ENCODE peak calls at places on chromosomes 2 and 18, in seven cellular contexts. A is GM13977, Y is adrenal gland, T is tibial nerve, C is GM12865, P is SK-N-DZ, L is NCI-H1105. B is an unnamed sample.

GRCh38 chr2:154533300-154533940 is 165.1 kb upstream of the KCNJ3 start:
- DNase-seq in L (no peak), T (no peak), C (no peak), A (no peak), Y (no peak), P (no peak), B (no peak)

GRCh38 chr2:188734688-188735087 is 239.5 kb upstream of the COL3A1 start:
- DNase-seq in P (no peak), T (no peak), L (no peak), Y (no peak), C (no peak), A (no peak), B (no peak)

GRCh38 chr18:50398947-50399346 is 24.1 kb downstream of the SKA1 start:
- DNase-seq in Y (no peak), P (peak), L (no peak), A (no peak), C (no peak), T (no peak), B (no peak)

GRCh38 chr2:232204457-232204931 is 174.1 kb upstream of the ALPP start:
- DNase-seq in T (no peak), P (peak), C (no peak), Y (peak), A (no peak), L (no peak), B (no peak)

GRCh38 chr18:69265661-69266060 is 135.0 kb upstream of the DOK6 start:
- DNase-seq in C (no peak), A (no peak), P (no peak), T (no peak), Y (no peak), L (no peak), B (no peak)

GRCh38 chr2:226728996-226729395 is 70.6 kb downstream of the IRS1 start:
- DNase-seq in T (no peak), P (no peak), L (no peak), C (no peak), A (no peak), Y (no peak), B (no peak)

GRCh38 chr2:105081006-105081701 is 43.3 kb downstream of the MRPS9 start:
- DNase-seq in P (no peak), T (no peak), L (no peak), C (no peak), A (no peak), Y (peak), B (no peak)

GRCh38 chr18:54958711-54959625 is at the start of gene CCDC68:
- DNase-seq in A (no peak), C (no peak), P (no peak), T (no peak), L (no peak), Y (no peak), B (peak)

GRCh38 chr18:76491801-76492668 is 3.0 kb downstream of the ZNF516 start:
- DNase-seq in P (peak), A (peak), C (peak), Y (peak), T (peak), L (peak), B (peak)

GRCh38 chr2:240357641-240358012 is 77.8 kb upstream of the GPC1 start:
- DNase-seq in P (no peak), C (no peak), T (no peak), A (no peak), L (no peak), Y (no peak), B (no peak)

GRCh38 chr2:209076151-209076550 is 347.7 kb upstream of the MAP2 start:
- DNase-seq in Y (no peak), A (no peak), L (no peak), T (no peak), C (no peak), P (no peak), B (no peak)

GRCh38 chr2:223554923-223555322 is 47.2 kb downstream of the SCG2 start:
- DNase-seq in L (no peak), C (no peak), T (no peak), P (no peak), Y (no peak), A (no peak), B (no peak)

GRCh38 chr18:63089041-63089440 is 230.5 kb downstream of the BCL2 start:
- DNase-seq in A (no peak), C (no peak), L (no peak), Y (no peak), T (no peak), P (no peak), B (no peak)

GRCh38 chr2:136327162-136327852 is 209.4 kb upstream of the CXCR4 start:
- DNase-seq in C (peak), Y (peak), L (no peak), A (peak), P (no peak), T (no peak), B (no peak)

GRCh38 chr2:159921752-159922404 is 123.9 kb upstream of the CD302 start:
- DNase-seq in C (peak), Y (peak), T (peak), P (peak), L (no peak), A (peak), B (peak)

GRCh38 chr2:163264376-163264775 is 425.8 kb upstream of the KCNH7 start:
- DNase-seq in T (no peak), C (no peak), Y (no peak), P (no peak), A (no peak), L (no peak), B (no peak)

GRCh38 chr2:118190365-118190916 is 102.2 kb downstream of the INSIG2 start:
- DNase-seq in L (peak), Y (no peak), P (no peak), T (no peak), A (no peak), C (no peak), B (no peak)

GRCh38 chr2:134307334-134307733 is 53.5 kb downstream of the MGAT5 start:
- DNase-seq in C (no peak), Y (no peak), L (no peak), T (no peak), P (no peak), A (no peak), B (no peak)

GRCh38 chr2:26993768-26994167 is 23.3 kb downstream of the MAPRE3 start:
- DNase-seq in A (no peak), L (no peak), C (no peak), Y (no peak), P (no peak), T (no peak), B (no peak)

GRCh38 chr2:20106746-20107145 is 55.3 kb upstream of the LAPTM4A start:
- DNase-seq in T (no peak), Y (peak), A (no peak), P (peak), C (no peak), L (no peak), B (peak)

GRCh38 chr2:24359701-24360049 is 661 bp downstream of the ITSN2 start:
- DNase-seq in C (peak), T (peak), P (no peak), Y (peak), L (peak), A (no peak), B (peak)

GRCh38 chr2:120938132-120938771 is 202.6 kb downstream of the GLI2 start:
- DNase-seq in A (no peak), T (no peak), Y (no peak), P (peak), L (no peak), C (no peak), B (no peak)

GRCh38 chr2:225989809-225990208 is 590.3 kb downstream of the NYAP2 start:
- DNase-seq in A (no peak), Y (no peak), L (no peak), C (no peak), T (no peak), P (no peak), B (no peak)